ENCODE peak calls at places on chromosomes 4 and X, in eight cellular contexts. F is cardiac muscle cell, E is BJ, O is transverse colon, Z is suprapubic skin, W is heart left ventricle, K is psoas muscle, M is OCI-LY7. Y is an unnamed sample.
A peak's percentile ranks its signal among the peaks of the same experiment; 100 is the strongest.

GRCh38 chr4:102316585-102316984 is 28.7 kb downstream of the SLC39A8 start:
- DNase-seq in W (no peak), O (no peak), E (no peak), K (no peak), Z (no peak), F (no peak), M (peak; percentile 45), Y (no peak)

GRCh38 chrX:153184787-153185186 is 5.7 kb downstream of the MAGEA1 start:
- DNase-seq in O (no peak), W (no peak), K (no peak), M (no peak), F (no peak), Z (no peak), E (no peak), Y (no peak)

GRCh38 chr4:78922207-78922606 is 17.0 kb downstream of the PAQR3 start:
- DNase-seq in F (no peak), M (no peak), O (no peak), Z (no peak), W (no peak), E (no peak), K (no peak), Y (no peak)

GRCh38 chrX:47628980-47629379 is 750 bp downstream of the CFP start:
- DNase-seq in M (peak; percentile 43), O (no peak), F (no peak), K (no peak), E (no peak), W (no peak), Z (no peak), Y (no peak)

GRCh38 chr4:65954416-65954815 is 284.1 kb upstream of the EPHA5 start:
- DNase-seq in F (no peak), E (no peak), O (no peak), W (no peak), Z (no peak), K (no peak), M (no peak), Y (no peak)

GRCh38 chrX:155951237-155951789 is 46.2 kb upstream of the IL9R start:
- DNase-seq in W (no peak), M (no peak), Z (no peak), F (no peak), K (no peak), O (no peak), E (no peak), Y (no peak)

GRCh38 chr4:5712517-5712916 is 1.5 kb downstream of the EVC start:
- DNase-seq in K (no peak), E (no peak), F (no peak), Z (no peak), W (no peak), O (no peak), M (no peak), Y (no peak)

GRCh38 chr4:41580007-41580406 is 42.0 kb downstream of the LIMCH1 start:
- DNase-seq in M (no peak), Z (no peak), E (no peak), O (no peak), F (no peak), W (no peak), K (no peak), Y (no peak)

GRCh38 chrX:45447995-45448394 is 247.3 kb upstream of the DIPK2B start:
- DNase-seq in M (no peak), W (no peak), E (no peak), F (no peak), Z (no peak), O (no peak), K (no peak), Y (no peak)

GRCh38 chr4:152265149-152265621 is 270.7 kb downstream of the FBXW7 start:
- DNase-seq in F (no peak), K (no peak), E (peak; percentile 70), Z (no peak), O (no peak), M (no peak), W (no peak), Y (no peak)

GRCh38 chrX:77298296-77298695 is 148.9 kb upstream of the FGF16 start:
- DNase-seq in M (no peak), Z (no peak), E (no peak), F (no peak), O (no peak), W (no peak), K (no peak), Y (no peak)

GRCh38 chr4:182978152-182978827 is 61.1 kb upstream of the DCTD start:
- DNase-seq in F (no peak), E (peak; percentile 3), W (no peak), Z (no peak), O (no peak), M (peak; percentile 20), K (no peak), Y (no peak)

GRCh38 chr4:185656467-185656890 is 121.2 kb upstream of the PDLIM3 start:
- DNase-seq in M (no peak), W (peak; percentile 58), O (peak; percentile 25), K (peak; percentile 38), Z (no peak), E (no peak), F (peak; percentile 19), Y (no peak)
- TF ChIP-seq CTCF in M (no peak), W (no peak), O (peak; percentile 46), K (peak; percentile 22), Z (peak; percentile 33), E (peak; percentile 39), F (peak; percentile 78), Y (peak; percentile 47)

GRCh38 chr4:149549911-149550310 is 265.7 kb downstream of the IQCM start:
- DNase-seq in O (no peak), K (no peak), M (no peak), W (no peak), F (peak; percentile 17), Z (no peak), E (no peak), Y (no peak)
- TF ChIP-seq CTCF in O (no peak), K (no peak), M (no peak), W (peak; percentile 39), F (no peak), Z (no peak), E (no peak), Y (no peak)

GRCh38 chr4:58732973-58733372 is 1622.8 kb upstream of the IGFBP7 start:
- DNase-seq in F (peak; percentile 7), W (no peak), E (no peak), Z (no peak), M (no peak), O (no peak), K (no peak), Y (no peak)
- TF ChIP-seq CTCF in F (no peak), W (no peak), E (no peak), Z (no peak), M (peak; percentile 37), O (no peak), K (no peak), Y (peak; percentile 19)

GRCh38 chr4:54664400-54664799 is 6.6 kb downstream of the KIT start:
- DNase-seq in K (no peak), Z (no peak), O (no peak), W (no peak), M (no peak), F (no peak), E (no peak), Y (no peak)

GRCh38 chr4:54668031-54668611 is 10.4 kb downstream of the KIT start:
- DNase-seq in K (no peak), W (no peak), O (no peak), E (no peak), Z (no peak), F (no peak), M (no peak), Y (no peak)

DNA sequence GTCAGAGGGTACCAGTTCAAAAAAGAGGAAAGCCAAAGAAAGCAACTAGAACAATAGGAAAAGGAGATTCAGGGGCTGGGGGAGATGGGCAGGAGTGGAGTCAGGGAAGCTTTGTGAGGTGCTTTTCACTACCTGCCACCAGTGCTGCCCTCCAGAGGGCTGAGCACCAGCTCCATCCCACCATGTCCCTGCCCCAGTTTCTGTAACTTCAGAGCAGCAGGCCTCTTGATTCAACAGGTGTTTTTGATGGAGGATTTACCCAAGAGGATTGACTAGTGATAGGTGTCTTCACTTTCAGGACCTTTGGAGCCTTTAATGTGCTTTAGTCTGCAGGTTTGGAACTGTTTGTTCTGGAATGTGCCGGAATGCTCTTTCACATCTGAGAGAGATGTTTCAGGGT is 12.1 kb downstream of the KIT start:
- DNase-seq in K (no peak), F (no peak), M (no peak), W (no peak), Z (no peak), O (no peak), E (no peak), Y (no peak)
- TF ChIP-seq CTCF in K (no peak), F (no peak), M (peak; percentile 14), W (no peak), Z (no peak), O (no peak), E (no peak), Y (no peak)

DNA sequence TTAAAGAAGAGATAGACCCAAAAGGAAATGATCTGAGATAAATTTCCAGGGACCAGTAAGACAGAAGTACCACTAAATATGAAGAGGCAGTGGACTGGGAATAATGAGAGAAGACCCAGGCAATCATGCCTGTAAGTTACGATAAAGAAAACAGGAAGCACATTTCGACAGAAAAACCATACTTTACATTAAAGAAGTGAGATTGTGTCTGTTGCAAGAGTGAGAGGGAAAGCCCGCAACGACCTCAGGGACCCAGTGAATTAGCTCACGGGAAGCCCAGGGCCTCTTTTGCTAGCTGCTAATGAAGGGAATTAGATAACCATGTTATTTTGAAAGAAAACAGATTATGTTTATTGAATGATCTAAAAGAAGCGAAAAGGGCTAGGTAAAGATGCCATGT is 28.9 kb upstream of the ACSL1 start:
- DNase-seq in O (peak; percentile 14), F (no peak), M (peak; percentile 14), W (no peak), K (no peak), E (no peak), Z (no peak), Y (no peak)
- TF ChIP-seq CTCF in O (no peak), F (no peak), M (no peak), W (no peak), K (no peak), E (no peak), Z (no peak), Y (no peak)

GRCh38 chr4:21034728-21035127 is 334.5 kb downstream of the PACRGL start:
- DNase-seq in M (no peak), F (no peak), E (no peak), O (no peak), Z (no peak), K (no peak), W (no peak), Y (no peak)
- TF ChIP-seq CTCF in M (no peak), F (no peak), E (no peak), O (no peak), Z (no peak), K (no peak), W (no peak), Y (no peak)

DNA sequence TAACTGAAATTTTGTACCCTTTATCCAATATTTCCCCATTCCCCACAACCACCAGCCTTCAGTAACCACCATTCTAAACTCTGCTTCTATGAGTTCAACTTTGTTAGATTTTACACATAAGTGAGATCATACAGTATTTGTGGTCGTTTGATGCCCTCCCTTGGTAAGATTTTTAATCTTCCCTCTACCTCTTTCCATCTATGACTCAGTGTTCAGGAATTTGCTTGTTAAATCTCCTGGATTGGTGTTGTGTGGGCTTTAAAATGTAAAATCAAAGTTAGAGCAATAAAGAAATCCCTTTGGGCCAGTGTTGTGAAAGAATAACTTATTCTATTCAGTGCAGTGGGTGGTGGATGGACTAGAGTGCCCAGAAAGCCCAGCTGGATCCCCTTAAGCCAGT is 37.4 kb downstream of the SLC16A2 start:
- DNase-seq in W (no peak), M (no peak), F (no peak), K (no peak), O (no peak), E (peak; percentile 42), Z (no peak), Y (no peak)
- TF ChIP-seq CTCF in W (no peak), M (no peak), F (no peak), K (no peak), O (no peak), E (no peak), Z (no peak), Y (no peak)

GRCh38 chr4:87219648-87220093 is 747 bp downstream of the KLHL8 start:
- DNase-seq in O (peak; percentile 56), M (peak; percentile 52), F (peak; percentile 51), Z (no peak), K (peak; percentile 53), W (peak; percentile 60), E (no peak), Y (peak; percentile 77)
- TF ChIP-seq CTCF in O (no peak), M (peak; percentile 60), F (peak; percentile 20), Z (peak; percentile 17), K (peak; percentile 26), W (no peak), E (no peak), Y (peak; percentile 66)